ENCODE peak calls at places on chromosomes 12 and 14, in nine cellular contexts. T is ovary, I is sigmoid colon, N is transverse colon, K is K562, L is suprapubic skin, H is upper lobe of left lung, D is HepG2, M is tibial nerve. X is an unnamed sample.

GRCh38 chr14:78440351-78440750 is 270.2 kb downstream of the NRXN3 start:
- DNase-seq in T (no peak), I (no peak), N (no peak), K (no peak), L (no peak), H (no peak), D (no peak), M (no peak), X (no peak)

GRCh38 chr14:65478596-65478995 is 66.1 kb downstream of the FUT8 start:
- DNase-seq in T (no peak), I (no peak), N (no peak), K (no peak), L (no peak), H (no peak), D (no peak), M (no peak), X (no peak)

GRCh38 chr12:22101749-22102243 is 55.8 kb downstream of the CMAS start:
- DNase-seq in T (no peak), I (no peak), N (peak; percentile 10), K (no peak), L (no peak), H (no peak), D (no peak), M (peak; percentile 15), X (no peak)

GRCh38 chr12:88628856-88629509 is 48.7 kb upstream of the KITLG start:
- DNase-seq in T (no peak), I (peak; percentile 80), N (no peak), K (no peak), L (no peak), H (no peak), D (no peak), M (no peak), X (peak; percentile 60)

GRCh38 chr12:129819391-129819790 is 84.4 kb downstream of the TMEM132D start:
- DNase-seq in T (no peak), I (no peak), N (no peak), K (no peak), L (no peak), H (no peak), D (no peak), M (no peak), X (no peak)

GRCh38 chr12:48818831-48819590 is 715 bp downstream of the CACNB3 start:
- DNase-seq in T (no peak), I (no peak), N (peak; percentile 52), K (no peak), L (no peak), H (peak; percentile 89), D (no peak), M (no peak), X (no peak)

GRCh38 chr12:32944195-32944594 is 47.6 kb upstream of the PKP2 start:
- DNase-seq in T (no peak), I (no peak), N (no peak), K (no peak), L (no peak), H (no peak), D (no peak), M (no peak), X (no peak)

GRCh38 chr14:37598085-37598972 is 2.9 kb downstream of the TTC6 start:
- DNase-seq in T (no peak), I (no peak), N (peak; percentile 71), K (no peak), L (peak; percentile 60), H (peak; percentile 89), D (no peak), M (no peak), X (peak; percentile 70)

GRCh38 chr12:18296201-18296908 is 35.0 kb downstream of the PIK3C2G start:
- DNase-seq in T (no peak), I (no peak), N (no peak), K (no peak), L (no peak), H (no peak), D (no peak), M (no peak), X (no peak)

GRCh38 chr12:27237790-27238771 is 6.0 kb upstream of the STK38L start:
- DNase-seq in T (no peak), I (no peak), N (no peak), K (no peak), L (no peak), H (no peak), D (no peak), M (no peak), X (no peak)

GRCh38 chr12:130498589-130499385 is 161.1 kb downstream of the PIWIL1 start:
- DNase-seq in T (no peak), I (no peak), N (no peak), K (no peak), L (no peak), H (no peak), D (no peak), M (no peak), X (no peak)

GRCh38 chr12:10016881-10017280 is 6.5 kb downstream of the CLEC12B start:
- DNase-seq in T (no peak), I (no peak), N (no peak), K (no peak), L (no peak), H (no peak), D (no peak), M (no peak), X (no peak)

GRCh38 chr14:100658514-100658886 is 68.2 kb upstream of the DLK1 start:
- DNase-seq in T (no peak), I (no peak), N (no peak), K (peak; percentile 39), L (no peak), H (no peak), D (peak; percentile 54), M (no peak), X (no peak)

GRCh38 chr14:100661340-100661712 is 65.4 kb upstream of the DLK1 start:
- DNase-seq in T (peak; percentile 75), I (peak; percentile 84), N (no peak), K (no peak), L (no peak), H (no peak), D (no peak), M (no peak), X (no peak)

GRCh38 chr14:100662850-100663527 is 63.7 kb upstream of the DLK1 start:
- DNase-seq in T (peak; percentile 88), I (peak; percentile 77), N (peak; percentile 75), K (peak; percentile 73), L (no peak), H (no peak), D (peak; percentile 77), M (peak; percentile 48), X (peak; percentile 71)

GRCh38 chr14:100659345-100660001 is 67.2 kb upstream of the DLK1 start:
- DNase-seq in T (no peak), I (no peak), N (no peak), K (no peak), L (no peak), H (no peak), D (no peak), M (no peak), X (no peak)

DNA sequence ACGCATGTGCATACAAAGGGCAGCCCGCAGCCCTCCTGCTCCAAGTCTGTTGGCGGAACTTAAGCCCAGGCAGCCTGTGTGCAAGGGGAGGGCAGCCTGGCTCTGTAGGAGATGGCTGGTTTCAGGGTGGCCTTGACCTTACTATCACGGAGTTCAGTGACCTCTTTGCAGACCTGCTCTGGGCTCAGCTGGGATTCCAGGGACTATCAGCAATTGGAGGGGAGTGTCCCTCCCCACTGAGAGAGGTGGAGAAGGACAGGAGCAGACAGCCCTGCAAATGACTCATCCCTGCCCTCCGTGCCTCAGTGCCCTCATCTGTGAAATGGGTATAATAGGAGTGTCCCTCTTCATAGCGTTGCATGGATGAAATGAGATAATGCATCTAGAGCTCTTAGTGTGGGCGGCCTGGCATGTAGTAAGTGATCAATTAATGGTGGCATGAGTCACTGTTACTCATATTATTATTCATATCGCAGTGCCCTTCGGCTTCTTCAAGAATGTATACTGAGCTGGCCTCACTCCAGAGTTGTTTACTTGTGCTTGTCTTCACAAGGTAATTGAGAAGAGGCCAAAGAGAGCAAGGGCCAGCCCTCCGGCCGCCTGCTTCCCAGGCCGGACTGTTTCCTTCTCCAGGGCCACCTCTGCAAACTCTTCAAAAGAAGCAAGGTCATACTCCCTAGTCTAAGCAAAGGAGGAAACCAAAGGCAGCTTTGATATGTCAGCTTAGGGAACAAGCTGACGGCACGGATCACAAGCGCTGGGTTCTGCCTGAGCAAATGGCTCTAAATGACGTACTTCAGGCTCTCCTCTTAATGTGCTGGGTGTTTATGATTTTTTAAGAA is 66.0 kb upstream of the DLK1 start:
- DNase-seq in T (no peak), I (no peak), N (no peak), K (no peak), L (no peak), H (no peak), D (peak; percentile 76), M (no peak), X (no peak)
- TF ChIP-seq EP300 in T (no peak), I (no peak), N (no peak), K (no peak), L (no peak), H (no peak), D (no peak), M (no peak), X (no peak)

GRCh38 chr12:93563807-93564538 is 8.5 kb upstream of the SOCS2 start:
- DNase-seq in T (no peak), I (no peak), N (no peak), K (peak; percentile 33), L (no peak), H (no peak), D (peak; percentile 100), M (no peak), X (peak; percentile 80)
- TF ChIP-seq CTCF in T (no peak), I (no peak), N (no peak), K (peak; percentile 45), L (no peak), H (no peak), D (peak; percentile 46), M (no peak), X (no peak)

GRCh38 chr14:68944162-68944561 is 34.9 kb downstream of the ACTN1 start:
- DNase-seq in T (no peak), I (no peak), N (no peak), K (no peak), L (no peak), H (no peak), D (no peak), M (no peak), X (no peak)

GRCh38 chr14:68945585-68946289 is 33.4 kb downstream of the ACTN1 start:
- DNase-seq in T (no peak), I (no peak), N (peak; percentile 72), K (peak; percentile 36), L (no peak), H (no peak), D (peak; percentile 72), M (no peak), X (no peak)

GRCh38 chr14:68946423-68946822 is 32.7 kb downstream of the ACTN1 start:
- DNase-seq in T (no peak), I (no peak), N (no peak), K (no peak), L (no peak), H (no peak), D (no peak), M (no peak), X (no peak)

GRCh38 chr14:68943107-68943506 is 36.0 kb downstream of the ACTN1 start:
- DNase-seq in T (no peak), I (no peak), N (no peak), K (no peak), L (no peak), H (no peak), D (no peak), M (no peak), X (no peak)

GRCh38 chr14:68945190-68945584 is 33.9 kb downstream of the ACTN1 start:
- DNase-seq in T (no peak), I (no peak), N (no peak), K (no peak), L (no peak), H (no peak), D (no peak), M (no peak), X (no peak)
- H3K4me1 ChIP-seq in T (peaks cover 18% of the 10 kb centered on the region), I (peaks cover 100% of the 10 kb centered on the region), N (peaks cover 98% of the 10 kb centered on the region), K (peaks cover 17% of the 10 kb centered on the region), L (peaks cover 99% of the 10 kb centered on the region), H (peaks cover 40% of the 10 kb centered on the region), D (peaks cover 97% of the 10 kb centered on the region), M (no peaks in the 10 kb centered on the region), X (peaks cover 100% of the 10 kb centered on the region)

GRCh38 chr12:123269395-123269892 is 2.2 kb downstream of the CDK2AP1 start:
- DNase-seq in T (peak; percentile 77), I (peak; percentile 88), N (peak; percentile 63), K (peak; percentile 48), L (peak; percentile 86), H (peak; percentile 90), D (peak; percentile 30), M (peak; percentile 70), X (peak; percentile 64)
- TF ChIP-seq EP300 in T (no peak), I (no peak), N (no peak), K (no peak), L (no peak), H (no peak), D (no peak), M (no peak), X (no peak)